ENCODE peak calls at places on chromosomes 11 and 22, in four cellular contexts. R is heart right ventricle, J is spleen, D is ovary. N is an unnamed sample.

GRCh38 chr11:30230714-30231113 is at the start of gene FSHB:
- DNase-seq in R (no peak), D (no peak), J (no peak), N (no peak)

GRCh38 chr22:22085702-22086500 is 103.3 kb upstream of the TOP3B start:
- DNase-seq in J (no peak), R (no peak), D (no peak), N (no peak)

GRCh38 chr11:124762624-124763155 is 600 bp upstream of the ESAM start:
- DNase-seq in D (no peak), R (no peak), J (peak; percentile 84), N (no peak)

GRCh38 chr22:40256501-40256900 is 78.8 kb downstream of the TNRC6B start:
- DNase-seq in D (no peak), R (no peak), J (no peak), N (no peak)

GRCh38 chr11:119885861-119886567 is 157.0 kb upstream of the NECTIN1 start:
- DNase-seq in D (no peak), R (no peak), J (peak; percentile 49), N (no peak)

GRCh38 chr22:31618057-31618456 is 44.0 kb downstream of the PISD start:
- DNase-seq in J (no peak), R (no peak), D (peak; percentile 22), N (no peak)

GRCh38 chr11:117185739-117186430 is 7.3 kb downstream of the SIDT2 start:
- DNase-seq in J (peak; percentile 77), D (no peak), R (no peak), N (peak; percentile 14)

GRCh38 chr11:125062931-125063428 is at the start of gene SLC37A2:
- DNase-seq in D (peak; percentile 65), J (peak; percentile 93), R (peak; percentile 58), N (peak; percentile 51)

GRCh38 chr11:8642226-8642625 is 40.2 kb downstream of the TRIM66 start:
- DNase-seq in J (no peak), R (no peak), D (no peak), N (no peak)

GRCh38 chr22:21907638-21908522 is 40.4 kb upstream of the MAPK1 start:
- DNase-seq in J (no peak), R (no peak), D (no peak), N (no peak)

GRCh38 chr11:92861641-92862040 is 107.8 kb upstream of the MTNR1B start:
- DNase-seq in D (no peak), R (no peak), J (no peak), N (no peak)

GRCh38 chr11:23688835-23689234 is 808.0 kb upstream of the LUZP2 start:
- DNase-seq in J (no peak), R (no peak), D (no peak), N (no peak)

GRCh38 chr11:14902650-14903350 is 10.8 kb upstream of the CYP2R1 start:
- DNase-seq in J (no peak), D (no peak), R (no peak), N (no peak)

GRCh38 chr11:32448232-32448631 is 12.9 kb upstream of the WT1 start:
- DNase-seq in R (no peak), D (no peak), J (no peak), N (no peak)

GRCh38 chr11:78414321-78415051 is 3.1 kb downstream of the GAB2 start:
- DNase-seq in R (no peak), J (no peak), D (no peak), N (no peak)
- H3K4me3 ChIP-seq in R (no peak overlapping the region), J (no peak overlapping the region), D (no peak overlapping the region), N (no peak overlapping the region)

GRCh38 chr11:126318642-126319373 is 14.9 kb downstream of the DCPS start:
- DNase-seq in J (no peak), R (peak; percentile 59), D (peak; percentile 52), N (peak; percentile 49)
- H3K4me3 ChIP-seq in J (no peak overlapping the region), R (peak overlapping the region; percentile 23), D (no peak overlapping the region), N (peak overlapping the region; percentile 15)

GRCh38 chr22:17705565-17706450 is 67.3 kb downstream of the BCL2L13 start:
- DNase-seq in R (no peak), J (no peak), D (no peak), N (no peak)
- H3K4me3 ChIP-seq in R (peak overlapping the region; percentile 31), J (no peak overlapping the region), D (peak overlapping the region; percentile 21), N (peak overlapping the region; percentile 34)

DNA sequence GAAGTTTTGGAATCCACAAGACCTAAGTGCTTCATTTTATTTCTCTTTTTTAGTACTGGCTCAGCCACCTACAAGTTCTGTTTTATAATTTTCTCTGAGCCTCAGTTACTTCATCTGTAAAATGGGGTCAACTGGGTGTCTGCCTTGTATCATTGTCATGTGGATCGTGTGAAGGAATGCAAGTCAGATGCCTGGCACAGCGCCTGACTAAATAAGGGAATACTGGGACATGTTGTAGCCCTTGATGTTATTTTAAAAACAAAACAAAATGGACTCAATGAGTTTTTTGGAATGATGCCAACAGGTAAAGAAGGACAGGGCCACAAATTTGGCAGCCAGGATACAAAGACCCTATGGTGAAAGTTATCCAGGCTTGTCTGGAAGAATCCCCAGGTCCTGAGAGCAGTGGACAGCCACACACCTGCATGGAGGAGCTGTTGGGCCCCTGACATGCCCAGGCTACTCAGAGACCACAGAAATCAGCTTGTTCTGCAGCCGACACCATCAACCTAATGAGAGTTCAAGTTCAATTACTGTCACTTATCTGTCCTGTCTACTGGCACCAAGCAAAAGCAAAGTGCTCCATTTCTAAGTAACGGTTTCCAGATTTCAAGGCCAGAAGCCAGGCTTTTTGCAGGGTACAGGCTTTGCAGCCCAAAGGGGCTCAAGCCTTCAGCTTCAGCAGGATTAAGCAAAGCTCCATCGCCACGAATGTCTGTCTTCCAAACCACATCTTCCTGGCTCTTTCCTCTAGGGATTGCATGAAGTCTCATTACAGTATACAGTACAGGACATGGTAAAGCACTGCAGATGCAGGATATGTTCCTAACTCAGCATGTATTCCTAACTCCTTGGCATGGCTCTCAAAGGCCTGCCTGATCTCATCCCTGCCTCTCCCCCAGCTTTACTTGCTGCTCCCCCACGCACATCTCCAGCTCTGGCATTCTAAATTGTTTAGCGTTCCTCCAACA is 18.4 kb downstream of the DKK3 start:
- DNase-seq in J (no peak), R (no peak), D (no peak), N (no peak)
- H3K4me3 ChIP-seq in J (no peak overlapping the region), R (no peak overlapping the region), D (no peak overlapping the region), N (no peak overlapping the region)

DNA sequence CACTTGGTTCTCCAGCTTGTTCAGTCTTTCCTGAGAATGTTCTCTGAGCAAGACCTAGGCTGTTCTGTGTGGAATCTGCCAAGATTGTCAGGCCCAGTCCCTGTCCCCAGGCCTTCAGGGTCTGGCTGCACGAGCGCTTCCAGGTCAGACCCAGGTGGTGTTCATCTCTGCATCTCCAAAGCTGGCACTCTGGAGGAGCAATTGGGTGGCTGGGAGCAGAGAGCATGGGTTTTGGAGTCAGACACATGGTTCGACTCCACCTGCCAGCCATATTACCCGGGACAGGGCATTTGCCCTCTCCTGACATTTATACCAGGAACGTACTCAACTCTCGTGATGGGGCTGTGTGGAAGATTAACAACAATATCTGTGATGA is 8.8 kb downstream of the CD5 start:
- DNase-seq in R (no peak), J (peak; percentile 58), D (no peak), N (no peak)
- H3K4me3 ChIP-seq in R (no peak overlapping the region), J (no peak overlapping the region), D (no peak overlapping the region), N (no peak overlapping the region)

N was measured in breast epithelium.